ENCODE peak calls at places on chromosome 16, in five cellular contexts. One of them, this sample, is unnamed.

GRCh38 chr16:84827131-84827574 is 7.4 kb downstream of the CRISPLD2 start:
- DNase-seq in HepG2: no peak
- DNase-seq in K562: no peak
- DNase-seq in H1: no peak
- DNase-seq in SK-N-SH: peak
- DNase-seq in this sample: peak

GRCh38 chr16:10688291-10688690 is 6.4 kb downstream of the TEKT5 start:
- DNase-seq in HepG2: no peak
- DNase-seq in K562: no peak
- DNase-seq in H1: no peak
- DNase-seq in SK-N-SH: no peak
- DNase-seq in this sample: no peak

GRCh38 chr16:2867987-2868789 is 10.2 kb upstream of the PRSS22 start:
- DNase-seq in HepG2: peak
- DNase-seq in K562: peak
- DNase-seq in H1: peak
- DNase-seq in SK-N-SH: peak
- DNase-seq in this sample: peak

GRCh38 chr16:27449434-27450188 is 47.6 kb downstream of the IL21R start:
- DNase-seq in HepG2: no peak
- DNase-seq in K562: no peak
- DNase-seq in H1: no peak
- DNase-seq in SK-N-SH: no peak
- DNase-seq in this sample: no peak

GRCh38 chr16:87344931-87345631 is 27.9 kb upstream of the C16orf95 start:
- DNase-seq in HepG2: no peak
- DNase-seq in K562: no peak
- DNase-seq in H1: no peak
- DNase-seq in SK-N-SH: no peak
- DNase-seq in this sample: peak

GRCh38 chr16:57282510-57283213 is 1.8 kb downstream of the PLLP start:
- DNase-seq in HepG2: no peak
- DNase-seq in K562: no peak
- DNase-seq in H1: no peak
- DNase-seq in SK-N-SH: no peak
- DNase-seq in this sample: no peak

GRCh38 chr16:23835390-23836077 is at the start of gene PRKCB:
- DNase-seq in HepG2: no peak
- DNase-seq in K562: peak
- DNase-seq in H1: peak
- DNase-seq in SK-N-SH: peak
- DNase-seq in this sample: peak

GRCh38 chr16:85364323-85365040 is 248.6 kb upstream of the GSE1 start:
- DNase-seq in HepG2: no peak
- DNase-seq in K562: no peak
- DNase-seq in H1: no peak
- DNase-seq in SK-N-SH: no peak
- DNase-seq in this sample: no peak

GRCh38 chr16:8023326-8023725 is 567.0 kb downstream of the TMEM114 start:
- DNase-seq in HepG2: no peak
- DNase-seq in K562: no peak
- DNase-seq in H1: no peak
- DNase-seq in SK-N-SH: no peak
- DNase-seq in this sample: no peak

GRCh38 chr16:27723711-27724490 is 174.0 kb downstream of the KATNIP start:
- DNase-seq in HepG2: no peak
- DNase-seq in K562: no peak
- DNase-seq in H1: no peak
- DNase-seq in SK-N-SH: no peak
- DNase-seq in this sample: no peak

GRCh38 chr16:9480503-9480902 is 389.1 kb downstream of the HAPSTR1 start:
- DNase-seq in HepG2: no peak
- DNase-seq in K562: no peak
- DNase-seq in H1: no peak
- DNase-seq in SK-N-SH: no peak
- DNase-seq in this sample: no peak

GRCh38 chr16:970379-970765 is 412 bp downstream of the LMF1 start:
- DNase-seq in HepG2: no peak
- DNase-seq in K562: no peak
- DNase-seq in H1: no peak
- DNase-seq in SK-N-SH: no peak
- DNase-seq in this sample: no peak

GRCh38 chr16:56888806-56889205 is 23.8 kb downstream of the SLC12A3 start:
- DNase-seq in HepG2: no peak
- DNase-seq in K562: no peak
- DNase-seq in H1: no peak
- DNase-seq in SK-N-SH: no peak
- DNase-seq in this sample: no peak

GRCh38 chr16:18983565-18984424 is at the start of gene TMC7:
- DNase-seq in HepG2: peak
- DNase-seq in K562: peak
- DNase-seq in H1: peak
- DNase-seq in SK-N-SH: peak
- DNase-seq in this sample: peak

GRCh38 chr16:22614271-22614947 is 103.7 kb downstream of the NPIPB5 start:
- DNase-seq in HepG2: peak
- DNase-seq in K562: no peak
- DNase-seq in H1: no peak
- DNase-seq in SK-N-SH: no peak
- DNase-seq in this sample: no peak

GRCh38 chr16:81405702-81406113 is 38.9 kb upstream of the CMIP start:
- DNase-seq in HepG2: peak
- DNase-seq in K562: no peak
- DNase-seq in H1: peak
- DNase-seq in SK-N-SH: no peak
- DNase-seq in this sample: no peak

GRCh38 chr16:57427824-57428223 is 19.4 kb downstream of the CIAPIN1 start:
- DNase-seq in HepG2: no peak
- DNase-seq in K562: no peak
- DNase-seq in H1: no peak
- DNase-seq in SK-N-SH: no peak
- DNase-seq in this sample: no peak

GRCh38 chr16:10250137-10250850 is 68.1 kb upstream of the GRIN2A start:
- DNase-seq in HepG2: no peak
- DNase-seq in K562: no peak
- DNase-seq in H1: no peak
- DNase-seq in SK-N-SH: no peak
- DNase-seq in this sample: no peak

GRCh38 chr16:15055141-15056053 is 477 bp downstream of the NTAN1 start:
- DNase-seq in HepG2: peak
- DNase-seq in K562: peak
- DNase-seq in H1: no peak
- DNase-seq in SK-N-SH: no peak
- DNase-seq in this sample: peak

GRCh38 chr16:84569382-84569987 is 48.4 kb downstream of the COTL1 start:
- DNase-seq in HepG2: no peak
- DNase-seq in K562: no peak
- DNase-seq in H1: no peak
- DNase-seq in SK-N-SH: no peak
- DNase-seq in this sample: no peak

GRCh38 chr16:49619811-49620157 is 236.1 kb downstream of the ZNF423 start:
- DNase-seq in HepG2: no peak
- DNase-seq in K562: no peak
- DNase-seq in H1: no peak
- DNase-seq in SK-N-SH: no peak
- DNase-seq in this sample: no peak

GRCh38 chr16:2785101-2785991 is 2.0 kb downstream of the PRSS33 start:
- DNase-seq in HepG2: no peak
- DNase-seq in K562: peak
- DNase-seq in H1: no peak
- DNase-seq in SK-N-SH: peak
- DNase-seq in this sample: no peak

GRCh38 chr16:31875112-31875803 is 1.7 kb downstream of the ZNF267 start:
- DNase-seq in HepG2: no peak
- DNase-seq in K562: peak
- DNase-seq in H1: no peak
- DNase-seq in SK-N-SH: no peak
- DNase-seq in this sample: no peak

GRCh38 chr16:14179116-14179515 is 108.0 kb downstream of the MRTFB start:
- DNase-seq in HepG2: no peak
- DNase-seq in K562: no peak
- DNase-seq in H1: no peak
- DNase-seq in SK-N-SH: no peak
- DNase-seq in this sample: no peak

GRCh38 chr16:49013727-49014080 is 267.9 kb downstream of the CBLN1 start:
- DNase-seq in HepG2: no peak
- DNase-seq in K562: no peak
- DNase-seq in H1: no peak
- DNase-seq in SK-N-SH: no peak
- DNase-seq in this sample: no peak

GRCh38 chr16:85784813-85785212 is 14.5 kb downstream of the EMC8 start:
- DNase-seq in HepG2: no peak
- DNase-seq in K562: no peak
- DNase-seq in H1: no peak
- DNase-seq in SK-N-SH: no peak
- DNase-seq in this sample: no peak

GRCh38 chr16:11301645-11302513 is 20.7 kb upstream of the PRM1 start:
- DNase-seq in HepG2: no peak
- DNase-seq in K562: no peak
- DNase-seq in H1: no peak
- DNase-seq in SK-N-SH: no peak
- DNase-seq in this sample: no peak

GRCh38 chr16:59697236-59697635 is 963.1 kb upstream of the GOT2 start:
- DNase-seq in HepG2: no peak
- DNase-seq in K562: no peak
- DNase-seq in H1: no peak
- DNase-seq in SK-N-SH: no peak
- DNase-seq in this sample: no peak

GRCh38 chr16:278863-279366 is 1.5 kb upstream of the ARHGDIG start:
- DNase-seq in HepG2: peak
- DNase-seq in K562: peak
- DNase-seq in H1: no peak
- DNase-seq in SK-N-SH: no peak
- DNase-seq in this sample: no peak

GRCh38 chr16:79845006-79845733 is 244.6 kb upstream of the MAF start:
- DNase-seq in HepG2: no peak
- DNase-seq in K562: no peak
- DNase-seq in H1: no peak
- DNase-seq in SK-N-SH: no peak
- DNase-seq in this sample: no peak
- TF ChIP-seq GABPA in HepG2: no peak
- TF ChIP-seq GABPA in K562: no peak
- TF ChIP-seq GABPA in H1: no peak
- TF ChIP-seq GABPA in SK-N-SH: no peak
- TF ChIP-seq GABPA in this sample: no peak

GRCh38 chr16:67207116-67207856 is 8.4 kb downstream of the ELMO3 start:
- DNase-seq in HepG2: no peak
- DNase-seq in K562: no peak
- DNase-seq in H1: no peak
- DNase-seq in SK-N-SH: peak
- DNase-seq in this sample: no peak

GRCh38 chr16:67206838-67207115 is 7.8 kb downstream of the ELMO3 start:
- DNase-seq in HepG2: no peak
- DNase-seq in K562: no peak
- DNase-seq in H1: no peak
- DNase-seq in SK-N-SH: no peak
- DNase-seq in this sample: no peak

GRCh38 chr16:67209565-67209964 is 10.6 kb downstream of the ELMO3 start:
- DNase-seq in HepG2: no peak
- DNase-seq in K562: no peak
- DNase-seq in H1: no peak
- DNase-seq in SK-N-SH: no peak
- DNase-seq in this sample: no peak

GRCh38 chr16:67208525-67208896 is 9.6 kb downstream of the ELMO3 start:
- DNase-seq in HepG2: no peak
- DNase-seq in K562: no peak
- DNase-seq in H1: no peak
- DNase-seq in SK-N-SH: no peak
- DNase-seq in this sample: no peak

GRCh38 chr16:67207857-67208524 is 9.1 kb downstream of the ELMO3 start:
- DNase-seq in HepG2: no peak
- DNase-seq in K562: peak
- DNase-seq in H1: no peak
- DNase-seq in SK-N-SH: peak
- DNase-seq in this sample: no peak
- TF ChIP-seq POLR2AphosphoS5 in HepG2: no peak
- TF ChIP-seq POLR2AphosphoS5 in K562: no peak
- TF ChIP-seq POLR2AphosphoS5 in H1: no peak
- TF ChIP-seq POLR2AphosphoS5 in SK-N-SH: no peak
- TF ChIP-seq POLR2AphosphoS5 in this sample: no peak

DNA sequence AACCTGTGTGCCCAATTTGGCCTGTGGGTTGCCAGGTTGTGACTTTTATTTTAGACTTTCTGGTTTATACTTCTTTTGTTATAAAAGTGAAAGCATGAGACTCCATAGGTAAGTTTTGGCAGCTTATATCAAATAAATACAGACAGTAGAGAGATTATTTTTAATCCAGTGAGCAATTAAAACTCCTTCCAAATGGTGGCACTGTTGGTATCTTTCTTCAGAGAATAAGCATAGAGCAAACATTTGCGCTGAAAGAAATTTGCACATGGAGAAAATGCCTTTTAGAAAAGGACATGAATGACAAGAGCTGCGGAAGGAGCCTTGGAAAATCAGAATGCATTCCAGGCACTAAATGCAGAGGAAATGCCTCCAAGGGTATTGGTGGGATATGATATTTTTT is 46.1 kb upstream of the DNAJA2 start:
- DNase-seq in HepG2: no peak
- DNase-seq in K562: no peak
- DNase-seq in H1: no peak
- DNase-seq in SK-N-SH: no peak
- DNase-seq in this sample: no peak
- TF ChIP-seq GABPA in HepG2: no peak
- TF ChIP-seq GABPA in K562: no peak
- TF ChIP-seq GABPA in H1: no peak
- TF ChIP-seq GABPA in SK-N-SH: no peak
- TF ChIP-seq GABPA in this sample: no peak

GRCh38 chr16:53872248-53873221 is 168.6 kb downstream of the FTO start:
- DNase-seq in HepG2: no peak
- DNase-seq in K562: no peak
- DNase-seq in H1: no peak
- DNase-seq in SK-N-SH: no peak
- DNase-seq in this sample: no peak

GRCh38 chr16:53882310-53882709 is 178.4 kb downstream of the FTO start:
- DNase-seq in HepG2: no peak
- DNase-seq in K562: no peak
- DNase-seq in H1: no peak
- DNase-seq in SK-N-SH: no peak
- DNase-seq in this sample: no peak

GRCh38 chr16:53881371-53881770 is 177.4 kb downstream of the FTO start:
- DNase-seq in HepG2: peak
- DNase-seq in K562: no peak
- DNase-seq in H1: no peak
- DNase-seq in SK-N-SH: no peak
- DNase-seq in this sample: no peak

GRCh38 chr16:53878216-53878615 is 174.3 kb downstream of the FTO start:
- DNase-seq in HepG2: no peak
- DNase-seq in K562: no peak
- DNase-seq in H1: no peak
- DNase-seq in SK-N-SH: no peak
- DNase-seq in this sample: no peak

DNA sequence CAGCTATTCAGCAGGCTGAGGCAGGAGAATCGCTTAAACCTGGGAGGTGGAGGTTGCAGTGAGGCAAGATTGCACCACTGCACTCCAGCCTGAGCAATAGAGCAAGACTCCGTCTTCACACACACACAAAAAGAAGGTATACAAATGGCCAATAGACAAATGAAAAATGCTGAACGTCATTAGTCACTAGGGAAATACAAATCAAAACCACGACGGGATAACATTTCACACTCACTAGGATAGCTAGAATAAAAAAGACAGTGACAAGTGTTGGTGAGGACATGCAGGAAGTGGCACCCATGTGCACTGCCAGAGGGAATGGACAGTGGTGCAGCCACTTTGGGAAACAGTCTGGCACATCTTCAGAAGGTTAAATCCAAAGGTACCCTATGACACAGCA is 172.9 kb downstream of the FTO start:
- DNase-seq in HepG2: no peak
- DNase-seq in K562: no peak
- DNase-seq in H1: no peak
- DNase-seq in SK-N-SH: no peak
- DNase-seq in this sample: no peak
- TF ChIP-seq POLR2AphosphoS5 in HepG2: no peak
- TF ChIP-seq POLR2AphosphoS5 in K562: no peak
- TF ChIP-seq POLR2AphosphoS5 in H1: no peak
- TF ChIP-seq POLR2AphosphoS5 in SK-N-SH: no peak
- TF ChIP-seq POLR2AphosphoS5 in this sample: no peak